ENCODE peak calls at places on chromosomes 13 and 19, in five cellular contexts. D is pancreas, E is fibroblast of mammary gland, Q is IMR-90, C is OCI-LY7. K is an unnamed sample.

GRCh38 chr19:29491491-29491890 is 34.3 kb upstream of the VSTM2B start:
- DNase-seq in D (no peak), E (no peak), Q (no peak), C (no peak), K (no peak)

GRCh38 chr13:45194081-45194939 is 6.5 kb downstream of the KCTD4 start:
- DNase-seq in D (no peak), E (peak), Q (peak), C (no peak), K (no peak)

GRCh38 chr19:2261438-2262172 is 5.4 kb upstream of the JSRP1 start:
- DNase-seq in D (no peak), E (peak), Q (no peak), C (peak), K (no peak)

GRCh38 chr19:13821292-13821691 is 26.0 kb downstream of the ZSWIM4 start:
- DNase-seq in D (no peak), E (no peak), Q (no peak), C (no peak), K (no peak)

GRCh38 chr19:33767898-33768413 is 28.7 kb upstream of the KCTD15 start:
- DNase-seq in D (no peak), E (peak), Q (peak), C (peak), K (no peak)

GRCh38 chr13:25598421-25598820 is 226.6 kb downstream of the ATP8A2 start:
- DNase-seq in D (no peak), E (no peak), Q (no peak), C (no peak), K (no peak)

GRCh38 chr19:29271341-29271740 is 58.4 kb upstream of the UQCRFS1 start:
- DNase-seq in D (no peak), E (no peak), Q (no peak), C (no peak), K (no peak)

GRCh38 chr13:69264362-69265334 is 843.0 kb upstream of the ATXN8OS start:
- DNase-seq in D (no peak), E (no peak), Q (no peak), C (no peak), K (no peak)

GRCh38 chr19:48443731-48444128 is 2.1 kb upstream of the GRWD1 start:
- DNase-seq in D (no peak), E (no peak), Q (no peak), C (no peak), K (no peak)

GRCh38 chr13:45238945-45239795 is 38.3 kb upstream of the KCTD4 start:
- DNase-seq in D (no peak), E (peak), Q (peak), C (no peak), K (no peak)

GRCh38 chr13:110885966-110886365 is 28.9 kb downstream of the ANKRD10 start:
- DNase-seq in D (no peak), E (no peak), Q (no peak), C (no peak), K (no peak)

GRCh38 chr19:19399733-19400438 is 5.6 kb upstream of the GATAD2A start:
- DNase-seq in D (no peak), E (peak), Q (peak), C (no peak), K (no peak)

GRCh38 chr13:40109324-40109958 is 454.0 kb downstream of the COG6 start:
- DNase-seq in D (no peak), E (peak), Q (peak), C (no peak), K (peak)

GRCh38 chr13:109704771-109705628 is 81.4 kb downstream of the IRS2 start:
- DNase-seq in D (peak), E (peak), Q (no peak), C (no peak), K (no peak)

GRCh38 chr19:4829001-4829712 is 2.4 kb downstream of the TICAM1 start:
- DNase-seq in D (peak), E (no peak), Q (no peak), C (peak), K (no peak)

GRCh38 chr19:925087-925911 is 536 bp upstream of the ARID3A start:
- DNase-seq in D (peak), E (peak), Q (peak), C (peak), K (no peak)

GRCh38 chr13:37918116-37919100 is 48.8 kb upstream of the TRPC4 start:
- DNase-seq in D (no peak), E (no peak), Q (no peak), C (no peak), K (no peak)

GRCh38 chr13:43307921-43308433 is 284.6 kb downstream of the DNAJC15 start:
- DNase-seq in D (peak), E (peak), Q (peak), C (peak), K (no peak)

GRCh38 chr13:110185696-110186095 is 121.3 kb downstream of the COL4A1 start:
- DNase-seq in D (no peak), E (peak), Q (peak), C (no peak), K (peak)

GRCh38 chr13:79392882-79393563 is 13.0 kb downstream of the RBM26 start:
- DNase-seq in D (no peak), E (peak), Q (peak), C (no peak), K (no peak)

GRCh38 chr19:18589380-18590272 is 1.0 kb downstream of the REX1BD start:
- DNase-seq in D (peak), E (peak), Q (peak), C (peak), K (no peak)

GRCh38 chr13:42847891-42848663 is 66.7 kb downstream of the FAM216B start:
- DNase-seq in D (no peak), E (peak), Q (peak), C (no peak), K (peak)

GRCh38 chr13:113548171-113548641 is 36.3 kb upstream of the TFDP1 start:
- DNase-seq in D (no peak), E (peak), Q (no peak), C (no peak), K (no peak)

GRCh38 chr19:48635263-48635965 is 1.8 kb downstream of the DBP start:
- DNase-seq in D (peak), E (no peak), Q (no peak), C (peak), K (no peak)

GRCh38 chr13:106440846-106441245 is 94.6 kb downstream of the EFNB2 start:
- DNase-seq in D (no peak), E (no peak), Q (no peak), C (no peak), K (no peak)

GRCh38 chr19:2248136-2249009 is 750 bp upstream of the AMH start:
- DNase-seq in D (no peak), E (no peak), Q (no peak), C (no peak), K (no peak)

GRCh38 chr19:10544242-10544752 is 593 bp downstream of the ATG4D start:
- DNase-seq in D (peak), E (no peak), Q (no peak), C (peak), K (no peak)

GRCh38 chr13:95834134-95834765 is 157.3 kb downstream of the DNAJC3 start:
- DNase-seq in D (peak), E (peak), Q (peak), C (peak), K (peak)

GRCh38 chr19:1363599-1363998 is 20.1 kb upstream of the NDUFS7 start:
- DNase-seq in D (no peak), E (no peak), Q (no peak), C (no peak), K (no peak)

GRCh38 chr19:13156968-13157882 is 7.0 kb downstream of the IER2 start:
- DNase-seq in D (no peak), E (no peak), Q (no peak), C (peak), K (no peak)

GRCh38 chr19:40798997-40799557 is at the start of gene EGLN2:
- DNase-seq in D (no peak), E (no peak), Q (no peak), C (no peak), K (no peak)

GRCh38 chr19:13301627-13302334 is 151.6 kb downstream of the IER2 start:
- DNase-seq in D (no peak), E (no peak), Q (no peak), C (no peak), K (no peak)

GRCh38 chr13:43307221-43307920 is 284.0 kb downstream of the DNAJC15 start:
- DNase-seq in D (no peak), E (peak), Q (no peak), C (no peak), K (no peak)

GRCh38 chr13:102225892-102226291 is 176.0 kb downstream of the FGF14 start:
- DNase-seq in D (no peak), E (no peak), Q (no peak), C (no peak), K (no peak)

GRCh38 chr13:90365130-90365529 is 982.4 kb upstream of the MIR17HG start:
- DNase-seq in D (no peak), E (peak), Q (no peak), C (no peak), K (no peak)

GRCh38 chr19:47848425-47848824 is 10.6 kb upstream of the TPRX2 start:
- DNase-seq in D (no peak), E (no peak), Q (no peak), C (no peak), K (no peak)

GRCh38 chr19:41584260-41584810 is 8.4 kb downstream of the CEACAM21 start:
- DNase-seq in D (no peak), E (no peak), Q (no peak), C (no peak), K (no peak)

GRCh38 chr19:38686530-38686888 is 39.1 kb downstream of the ACTN4 start:
- DNase-seq in D (no peak), E (no peak), Q (no peak), C (no peak), K (no peak)

GRCh38 chr19:38684078-38684861 is 36.8 kb downstream of the ACTN4 start:
- DNase-seq in D (no peak), E (peak), Q (peak), C (no peak), K (no peak)

GRCh38 chr19:38687837-38688378 is 40.5 kb downstream of the ACTN4 start:
- DNase-seq in D (no peak), E (no peak), Q (no peak), C (no peak), K (no peak)

GRCh38 chr19:38684862-38685665 is 37.6 kb downstream of the ACTN4 start:
- DNase-seq in D (no peak), E (no peak), Q (no peak), C (no peak), K (no peak)

GRCh38 chr19:38685666-38686529 is 38.4 kb downstream of the ACTN4 start:
- DNase-seq in D (no peak), E (peak), Q (peak), C (no peak), K (no peak)
- TF ChIP-seq CTCF in D (peak), E (peak), Q (peak), C (peak), K (peak)

GRCh38 chr19:53165691-53166091 is 6.8 kb upstream of the ZNF347 start:
- DNase-seq in D (no peak), E (no peak), Q (no peak), C (no peak), K (no peak)
- H3K4me3 ChIP-seq in D (no peak), E (no peak), Q (no peak), C (no peak), K (no peak)

DNA sequence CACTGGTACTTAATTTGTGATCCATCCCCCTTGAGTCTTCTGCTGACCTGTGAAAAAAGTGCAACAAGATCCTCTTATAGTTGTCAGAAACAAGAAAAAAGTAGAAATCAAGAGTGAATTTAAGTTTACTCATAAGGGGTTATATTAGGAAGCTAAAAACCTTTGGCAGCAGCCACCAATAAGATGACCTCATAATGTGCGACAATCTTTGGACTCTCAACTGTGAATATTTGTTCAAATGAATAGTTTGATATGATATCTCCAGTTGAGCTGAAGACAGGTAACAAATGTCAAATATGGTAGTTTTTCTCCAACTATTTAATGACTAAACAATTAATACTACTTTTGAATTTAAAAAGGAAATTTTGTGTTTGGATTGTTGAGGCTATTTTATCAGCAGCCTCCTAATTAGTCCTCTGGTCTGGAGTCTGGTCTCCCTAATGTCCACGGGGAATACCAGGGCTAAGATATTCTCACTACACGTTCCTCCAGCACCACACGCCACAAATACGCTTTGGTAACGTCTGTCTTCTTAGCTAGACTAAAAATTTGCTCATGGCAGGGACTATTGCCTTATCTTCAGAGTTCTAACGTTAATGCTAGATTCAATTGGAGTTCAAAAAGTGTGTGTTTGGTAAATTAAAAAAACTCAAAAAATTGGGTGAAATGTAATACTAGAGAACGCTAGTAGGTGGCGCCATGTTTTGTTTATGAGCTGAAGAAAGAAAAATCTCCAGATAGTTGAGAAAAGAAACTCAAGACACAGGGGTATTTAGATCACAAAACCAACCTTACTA is 51.0 kb upstream of the PDX1 start:
- DNase-seq in D (peak), E (peak), Q (peak), C (peak), K (no peak)
- TF ChIP-seq CTCF in D (peak), E (peak), Q (peak), C (peak), K (peak)

GRCh38 chr19:6862673-6863078 is 24.7 kb upstream of the ADGRE1 start:
- DNase-seq in D (peak), E (peak), Q (peak), C (peak), K (peak)
- H3K4me3 ChIP-seq in D (peak), E (no peak), Q (no peak), C (peak), K (peak)

DNA sequence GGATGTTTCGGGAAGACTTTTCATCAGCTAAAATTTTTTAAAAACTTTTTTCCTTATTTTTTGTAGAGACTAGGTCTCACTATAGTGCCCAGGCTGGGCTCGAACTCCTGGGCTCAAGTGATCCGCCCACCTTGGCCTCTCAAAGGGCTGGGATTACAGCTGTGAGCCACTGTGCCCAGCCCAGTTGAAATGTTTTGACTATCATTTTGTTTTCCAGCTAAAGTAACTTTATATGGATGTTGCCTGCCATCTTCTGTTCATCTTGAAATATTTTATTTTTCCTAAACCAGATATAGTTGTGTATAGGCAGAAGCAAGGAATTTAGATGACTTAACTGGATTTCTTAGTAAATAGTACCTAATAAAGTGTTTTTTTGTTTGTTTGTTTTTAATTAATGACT is 7.0 kb downstream of the CAB39L start:
- DNase-seq in D (no peak), E (peak), Q (peak), C (peak), K (no peak)
- TF ChIP-seq CTCF in D (no peak), E (peak), Q (peak), C (peak), K (no peak)

GRCh38 chr19:17404015-17404414 is 1.4 kb downstream of the BST2 start:
- DNase-seq in D (no peak), E (no peak), Q (no peak), C (no peak), K (no peak)

GRCh38 chr19:17405250-17406038 is at the start of gene BST2:
- DNase-seq in D (no peak), E (no peak), Q (peak), C (peak), K (no peak)

GRCh38 chr19:17401628-17402027 is 3.8 kb downstream of the BST2 start:
- DNase-seq in D (no peak), E (no peak), Q (no peak), C (no peak), K (no peak)

GRCh38 chr19:17404621-17405249 is 695 bp downstream of the BST2 start:
- DNase-seq in D (no peak), E (no peak), Q (no peak), C (no peak), K (no peak)

DNA sequence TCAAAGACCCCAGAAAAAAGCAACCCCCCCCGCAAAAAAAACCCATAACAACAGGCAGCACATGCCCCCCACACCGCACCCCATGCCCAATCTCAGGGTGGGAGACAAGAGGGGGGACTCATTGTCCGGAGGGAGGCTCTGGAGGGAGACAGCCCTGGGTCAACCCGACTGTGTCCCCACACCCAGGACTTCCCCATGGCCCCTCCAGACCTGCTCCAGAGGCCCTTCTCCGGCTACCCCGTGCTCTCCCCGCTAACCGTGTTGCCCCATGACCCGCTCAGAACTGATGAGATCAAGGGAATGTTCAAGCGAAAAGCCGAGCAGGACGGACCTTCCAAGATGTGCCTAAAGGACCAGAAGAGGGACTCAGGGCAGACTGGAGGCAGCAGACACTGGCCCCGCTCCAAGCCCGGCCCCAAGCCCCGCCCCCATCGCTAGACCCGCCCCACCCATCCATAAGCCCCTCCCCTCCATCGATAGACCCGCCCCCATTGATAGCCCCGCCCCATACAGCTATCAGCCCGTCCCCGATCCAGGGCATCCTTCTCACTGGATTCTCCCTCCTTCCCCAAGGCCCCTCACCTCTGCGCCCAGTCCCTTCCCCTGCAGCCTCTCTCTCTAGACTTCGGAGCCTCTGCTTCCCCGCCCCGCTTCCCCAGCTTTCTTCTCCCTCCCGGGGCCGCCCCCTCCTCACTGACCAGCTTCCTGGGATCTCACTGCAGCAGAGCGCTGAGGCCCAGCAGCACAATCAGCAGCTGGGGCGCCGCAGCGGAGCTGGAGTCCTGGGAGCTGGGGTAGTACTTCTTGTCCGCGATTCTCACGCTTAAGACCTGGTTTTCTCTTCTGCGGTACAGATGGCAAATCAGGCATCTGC is 2.2 kb downstream of the BST2 start:
- DNase-seq in D (no peak), E (no peak), Q (no peak), C (peak), K (no peak)
- H3K4me3 ChIP-seq in D (peak), E (no peak), Q (no peak), C (peak), K (no peak)

DNA sequence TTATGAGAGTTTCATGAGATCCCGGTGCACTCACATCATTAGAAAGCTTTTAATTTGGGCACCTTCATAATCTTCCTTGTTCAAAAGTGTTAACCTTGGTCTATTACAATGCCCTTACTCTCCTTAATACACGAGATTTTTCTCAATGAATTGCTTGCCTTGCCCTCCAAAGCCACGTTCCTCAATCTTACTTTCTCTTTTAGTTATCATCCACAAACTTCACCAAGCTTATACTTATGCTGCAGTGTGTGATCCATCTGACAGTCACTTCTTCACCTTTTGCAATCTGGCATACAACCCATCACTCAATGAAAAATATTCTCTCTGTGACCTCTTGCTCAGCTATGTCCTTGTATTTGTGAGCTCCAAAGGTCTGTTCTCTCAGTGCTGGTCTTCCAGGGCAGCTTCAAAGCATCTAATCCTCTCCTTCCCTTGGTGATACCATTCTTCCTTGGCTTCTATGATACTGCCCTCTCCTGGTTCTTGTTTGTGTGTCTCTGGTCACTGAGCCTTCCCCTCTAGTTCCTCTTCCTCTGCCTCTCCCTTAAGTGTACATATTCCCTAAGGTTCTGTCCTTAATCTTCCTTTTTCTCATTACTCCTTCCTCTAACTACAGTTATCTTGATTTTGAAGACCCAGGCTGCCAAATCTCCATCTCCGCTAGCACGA is 202.2 kb upstream of the STARD13 start:
- DNase-seq in D (no peak), E (peak), Q (peak), C (peak), K (no peak)
- TF ChIP-seq CTCF in D (no peak), E (peak), Q (peak), C (peak), K (peak)

K was measured in AG04449.